ENCODE peak calls at places on chromosomes 12 and 14, in seven cellular contexts. T is lower leg skin; U is pons; G is CD4-positive, CD25-positive, alpha-beta regulatory T cell; P is AG04450; O is substantia nigra; D is cardiac muscle cell. W is an unnamed sample.

GRCh38 chr12:43653289-43653915 is 101.4 kb upstream of the ADAMTS20 start:
- DNase-seq in T (no peak), U (no peak), G (no peak), P (no peak), O (no peak), D (no peak), W (no peak)

GRCh38 chr14:99273724-99274345 is 1.8 kb upstream of the BCL11B start:
- DNase-seq in T (no peak), U (no peak), G (peak; percentile 54), P (no peak), O (no peak), D (no peak), W (no peak)

GRCh38 chr12:26080911-26081310 is 43.9 kb downstream of the BHLHE41 start:
- DNase-seq in T (no peak), U (peak; percentile 38), G (no peak), P (no peak), O (no peak), D (no peak), W (no peak)

GRCh38 chr12:5068623-5069022 is 24.9 kb downstream of the KCNA5 start:
- DNase-seq in T (no peak), U (no peak), G (no peak), P (no peak), O (no peak), D (no peak), W (no peak)

GRCh38 chr12:112466011-112466422 is 47.3 kb downstream of the PTPN11 start:
- DNase-seq in T (no peak), U (no peak), G (no peak), P (no peak), O (no peak), D (no peak), W (no peak)

GRCh38 chr12:116358850-116359761 is 81.6 kb upstream of the MED13L start:
- DNase-seq in T (peak; percentile 89), U (peak; percentile 85), G (peak; percentile 77), P (peak; percentile 84), O (peak; percentile 66), D (peak; percentile 95), W (peak; percentile 58)

GRCh38 chr14:70919774-70920173 is 12.5 kb downstream of the PCNX1 start:
- DNase-seq in T (no peak), U (peak; percentile 36), G (no peak), P (no peak), O (no peak), D (peak; percentile 29), W (no peak)

GRCh38 chr12:34033628-34034296 is 11.5 kb downstream of the ALG10 start:
- DNase-seq in T (no peak), U (peak; percentile 22), G (peak; percentile 57), P (peak; percentile 2), O (no peak), D (peak; percentile 44), W (no peak)

GRCh38 chr12:2680676-2681039 is 114.1 kb upstream of the FKBP4 start:
- DNase-seq in T (no peak), U (no peak), G (no peak), P (no peak), O (no peak), D (no peak), W (no peak)